ENCODE peak calls at places on chromosomes 2 and 18, in four cellular contexts. One of them, this sample, is unnamed.

GRCh38 chr18:61323951-61324350 is 9.3 kb upstream of the CDH20 start:
- DNase-seq in HepG2: no peak
- DNase-seq in K562: no peak
- DNase-seq in GM12878: no peak
- DNase-seq in this sample: no peak

GRCh38 chr2:6358985-6359384 is 506.7 kb downstream of the CMPK2 start:
- DNase-seq in HepG2: no peak
- DNase-seq in K562: no peak
- DNase-seq in GM12878: no peak
- DNase-seq in this sample: no peak

GRCh38 chr2:221423212-221423804 is 148.8 kb downstream of the EPHA4 start:
- DNase-seq in HepG2: no peak
- DNase-seq in GM12878: no peak
- DNase-seq in K562: no peak
- DNase-seq in this sample: no peak

GRCh38 chr18:48902023-48902855 is 48.5 kb downstream of the SMAD7 start:
- DNase-seq in GM12878: no peak
- DNase-seq in K562: peak
- DNase-seq in HepG2: peak
- DNase-seq in this sample: peak

GRCh38 chr2:128322651-128323491 is 4.2 kb upstream of the HS6ST1 start:
- DNase-seq in K562: no peak
- DNase-seq in HepG2: no peak
- DNase-seq in GM12878: no peak
- DNase-seq in this sample: peak

GRCh38 chr2:174012347-174013309 is 47.5 kb upstream of the SP3 start:
- DNase-seq in K562: no peak
- DNase-seq in GM12878: no peak
- DNase-seq in HepG2: no peak
- DNase-seq in this sample: no peak

GRCh38 chr2:102726128-102727087 is 35.4 kb upstream of the TMEM182 start:
- DNase-seq in K562: no peak
- DNase-seq in HepG2: no peak
- DNase-seq in GM12878: no peak
- DNase-seq in this sample: no peak

GRCh38 chr2:41998201-41998781 is 49.5 kb upstream of the PKDCC start:
- DNase-seq in GM12878: no peak
- DNase-seq in K562: no peak
- DNase-seq in HepG2: no peak
- DNase-seq in this sample: no peak

GRCh38 chr2:23994567-23994966 is 15.3 kb upstream of the MFSD2B start:
- DNase-seq in GM12878: no peak
- DNase-seq in HepG2: no peak
- DNase-seq in K562: no peak
- DNase-seq in this sample: no peak

GRCh38 chr18:77481541-77481940 is 231.9 kb downstream of the GALR1 start:
- DNase-seq in GM12878: no peak
- DNase-seq in HepG2: no peak
- DNase-seq in K562: no peak
- DNase-seq in this sample: no peak

GRCh38 chr2:26585100-26585499 is 56.1 kb downstream of the CIB4 start:
- DNase-seq in GM12878: no peak
- DNase-seq in HepG2: no peak
- DNase-seq in K562: no peak
- DNase-seq in this sample: peak

GRCh38 chr2:202109737-202110184 is 36.7 kb downstream of the KIAA2012 start:
- DNase-seq in GM12878: no peak
- DNase-seq in K562: no peak
- DNase-seq in HepG2: no peak
- DNase-seq in this sample: no peak

GRCh38 chr18:34866739-34867138 is 156.6 kb downstream of the DTNA start:
- DNase-seq in HepG2: no peak
- DNase-seq in GM12878: no peak
- DNase-seq in K562: no peak
- DNase-seq in this sample: peak

GRCh38 chr18:904135-905090 is at the start of gene ADCYAP1:
- DNase-seq in GM12878: no peak
- DNase-seq in HepG2: no peak
- DNase-seq in K562: no peak
- DNase-seq in this sample: peak

GRCh38 chr2:10297950-10298349 is 4.8 kb upstream of the HPCAL1 start:
- DNase-seq in GM12878: no peak
- DNase-seq in HepG2: peak
- DNase-seq in K562: peak
- DNase-seq in this sample: peak

DNA sequence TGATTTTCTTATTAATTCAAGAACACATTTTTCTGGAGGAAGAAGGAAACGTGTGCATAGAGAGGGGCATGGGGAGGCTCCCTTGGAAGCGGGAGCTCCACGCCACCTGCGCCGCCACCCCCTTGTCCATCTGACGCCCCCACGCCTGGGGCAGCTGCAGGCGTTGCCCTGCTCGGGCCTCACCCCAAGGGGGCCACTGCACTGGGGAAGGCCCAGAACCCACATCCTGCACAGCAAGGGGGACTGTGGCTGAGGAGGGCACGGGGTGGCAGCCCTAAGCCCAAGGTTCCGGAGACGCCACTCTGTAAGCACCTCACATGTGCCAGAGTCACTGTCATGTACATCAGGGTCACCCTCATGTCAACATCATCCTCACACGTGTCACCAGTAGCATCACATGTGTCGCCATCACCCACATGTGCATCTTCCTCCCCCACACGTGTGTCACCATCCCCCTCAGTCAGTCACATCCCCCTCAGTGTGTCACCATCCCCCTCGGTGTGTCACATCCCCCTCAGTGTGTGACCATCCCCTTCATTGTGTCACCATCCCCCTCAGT is 486.7 kb upstream of the SALL3 start:
- DNase-seq in K562: no peak
- DNase-seq in GM12878: no peak
- DNase-seq in HepG2: no peak
- DNase-seq in this sample: no peak
- TF ChIP-seq MXI1 in K562: no peak
- TF ChIP-seq MXI1 in GM12878: no peak
- TF ChIP-seq MXI1 in HepG2: no peak
- TF ChIP-seq MXI1 in this sample: no peak

GRCh38 chr2:70941186-70941585 is 5.5 kb downstream of the ATP6V1B1 start:
- DNase-seq in GM12878: no peak
- DNase-seq in HepG2: no peak
- DNase-seq in K562: no peak
- DNase-seq in this sample: no peak

GRCh38 chr2:70938580-70938938 is 2.9 kb downstream of the ATP6V1B1 start:
- DNase-seq in GM12878: no peak
- DNase-seq in HepG2: no peak
- DNase-seq in K562: no peak
- DNase-seq in this sample: no peak

GRCh38 chr2:70939001-70939846 is 3.5 kb downstream of the ATP6V1B1 start:
- DNase-seq in GM12878: no peak
- DNase-seq in HepG2: no peak
- DNase-seq in K562: peak
- DNase-seq in this sample: no peak

GRCh38 chr2:70941701-70942100 is 6.0 kb downstream of the ATP6V1B1 start:
- DNase-seq in GM12878: no peak
- DNase-seq in HepG2: no peak
- DNase-seq in K562: no peak
- DNase-seq in this sample: no peak

DNA sequence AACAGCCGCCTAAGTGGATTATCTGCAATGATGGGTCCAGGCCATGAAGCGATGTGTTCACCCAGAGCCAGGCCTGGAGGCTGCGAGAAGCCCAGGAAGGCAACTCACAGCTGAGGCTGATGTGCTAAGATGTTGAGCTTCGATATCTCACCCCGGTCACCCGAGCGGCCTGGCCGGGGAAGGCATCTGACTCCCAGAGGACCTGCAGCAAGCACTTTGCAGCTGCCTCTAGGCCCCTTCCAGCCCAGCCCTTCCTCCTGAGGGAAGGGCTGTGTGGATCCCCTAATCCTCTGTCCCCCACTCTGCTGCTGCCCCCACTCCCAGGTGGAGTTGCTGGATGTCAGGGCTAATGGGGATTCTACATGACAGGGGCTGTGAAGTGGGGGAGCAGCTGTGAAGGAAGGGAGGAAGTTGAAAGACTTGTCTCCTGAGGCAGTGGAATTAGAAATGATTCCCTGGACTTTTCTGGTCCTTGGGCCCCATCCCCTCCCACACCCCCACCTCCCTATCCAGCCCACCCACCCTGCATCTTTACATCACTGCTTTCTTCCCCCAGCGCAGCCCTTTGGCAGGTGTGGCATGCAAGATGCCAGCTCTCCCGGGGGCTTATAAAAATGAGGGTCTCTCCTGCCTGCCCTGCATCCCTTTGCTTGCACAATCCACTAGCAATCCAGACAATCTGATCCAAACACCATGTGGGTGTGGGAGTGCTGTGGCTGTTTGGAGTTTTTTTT is 4.3 kb downstream of the ATP6V1B1 start:
- DNase-seq in K562: no peak
- DNase-seq in HepG2: no peak
- DNase-seq in GM12878: no peak
- DNase-seq in this sample: no peak
- TF ChIP-seq MAX in K562: no peak
- TF ChIP-seq MAX in HepG2: no peak
- TF ChIP-seq MAX in GM12878: no peak
- TF ChIP-seq MAX in this sample: no peak

GRCh38 chr2:78979380-78980238 is 45.9 kb upstream of the REG3G start:
- DNase-seq in GM12878: no peak
- DNase-seq in K562: peak
- DNase-seq in HepG2: peak
- DNase-seq in this sample: peak
- TF ChIP-seq RFX5 in GM12878: no peak
- TF ChIP-seq RFX5 in K562: no peak
- TF ChIP-seq RFX5 in HepG2: no peak
- TF ChIP-seq RFX5 in this sample: no peak

GRCh38 chr2:7950035-7950612 is 731.7 kb upstream of the ID2 start:
- DNase-seq in HepG2: no peak
- DNase-seq in GM12878: no peak
- DNase-seq in K562: no peak
- DNase-seq in this sample: no peak
- TF ChIP-seq MXI1 in HepG2: no peak
- TF ChIP-seq MXI1 in GM12878: no peak
- TF ChIP-seq MXI1 in K562: no peak
- TF ChIP-seq MXI1 in this sample: no peak